ENCODE peak calls at places on chromosome 18, in eight cellular contexts. S is MM.1S; B is iPS DF 6.9; G is psoas muscle; J is mesendoderm; O is activated T-cell treated with anti-CD3 and anti-CD28 coated beads, Interleukin-2, amount 50 U/mL, for 72 hours; D is Calu3; P is Kasumi-1. E is an unnamed sample.
A peak's percentile ranks its signal among the peaks of the same experiment; 100 is the strongest.

GRCh38 chr18:57523171-57523956 is 63.1 kb downstream of the FECH start:
- DNase-seq in S (peak; percentile 58), B (no peak), G (no peak), J (no peak), O (no peak), D (no peak), P (no peak), E (no peak)

GRCh38 chr18:4293337-4293736 is 161.8 kb downstream of the DLGAP1 start:
- DNase-seq in S (no peak), B (no peak), G (no peak), J (no peak), O (no peak), D (no peak), P (no peak), E (no peak)

GRCh38 chr18:74534150-74534969 is at the start of gene CNDP1:
- DNase-seq in S (no peak), B (no peak), G (no peak), J (no peak), O (no peak), D (no peak), P (no peak), E (no peak)

GRCh38 chr18:51151568-51152511 is 45.6 kb downstream of the MEX3C start:
- DNase-seq in S (peak; percentile 76), B (no peak), G (no peak), J (peak; percentile 22), O (peak; percentile 75), D (no peak), P (no peak), E (no peak)

GRCh38 chr18:51425889-51426288 is 228.4 kb upstream of the MEX3C start:
- DNase-seq in S (no peak), B (no peak), G (no peak), J (peak; percentile 60), O (peak; percentile 31), D (no peak), P (no peak), E (no peak)

GRCh38 chr18:65235966-65236634 is 514.7 kb upstream of the CDH7 start:
- DNase-seq in S (peak; percentile 5), B (no peak), G (no peak), J (peak; percentile 30), O (no peak), D (peak; percentile 3), P (peak; percentile 71), E (no peak)

GRCh38 chr18:60024345-60024744 is 124.5 kb downstream of the PMAIP1 start:
- DNase-seq in S (no peak), B (no peak), G (no peak), J (no peak), O (no peak), D (no peak), P (no peak), E (no peak)

GRCh38 chr18:63218472-63218871 is 101.1 kb downstream of the BCL2 start:
- DNase-seq in S (no peak), B (no peak), G (no peak), J (no peak), O (no peak), D (no peak), P (no peak), E (no peak)

GRCh38 chr18:79774111-79774510 is 23.6 kb upstream of the KCNG2 start:
- DNase-seq in S (no peak), B (no peak), G (peak; percentile 35), J (no peak), O (no peak), D (no peak), P (no peak), E (no peak)

GRCh38 chr18:49094136-49094535 is 143.4 kb upstream of the SMAD7 start:
- DNase-seq in S (no peak), B (no peak), G (no peak), J (peak; percentile 3), O (no peak), D (no peak), P (no peak), E (no peak)

GRCh38 chr18:23220355-23220754 is 85.1 kb downstream of the CABLES1 start:
- DNase-seq in S (no peak), B (no peak), G (no peak), J (no peak), O (no peak), D (no peak), P (no peak), E (no peak)

GRCh38 chr18:48934708-48935432 is 15.9 kb downstream of the SMAD7 start:
- DNase-seq in S (peak; percentile 91), B (no peak), G (peak; percentile 94), J (no peak), O (no peak), D (no peak), P (peak; percentile 75), E (no peak)

GRCh38 chr18:28961669-28962228 is 784.8 kb upstream of the CDH2 start:
- DNase-seq in S (peak; percentile 36), B (peak; percentile 37), G (no peak), J (peak; percentile 84), O (no peak), D (peak; percentile 37), P (peak; percentile 40), E (peak; percentile 2)

GRCh38 chr18:22282311-22283235 is 113.2 kb downstream of the GATA6 start:
- DNase-seq in S (no peak), B (no peak), G (no peak), J (peak; percentile 68), O (peak; percentile 10), D (peak; percentile 69), P (peak; percentile 60), E (no peak)

GRCh38 chr18:62281684-62282083 is 43.4 kb upstream of the TNFRSF11A start:
- DNase-seq in S (no peak), B (no peak), G (no peak), J (no peak), O (no peak), D (no peak), P (peak; percentile 12), E (no peak)

GRCh38 chr18:68314403-68314802 is 400.5 kb downstream of the TMX3 start:
- DNase-seq in S (no peak), B (no peak), G (no peak), J (no peak), O (no peak), D (no peak), P (no peak), E (no peak)

GRCh38 chr18:74795766-74796165 is 198.1 kb downstream of the ZNF407 start:
- DNase-seq in S (no peak), B (no peak), G (no peak), J (no peak), O (no peak), D (no peak), P (no peak), E (no peak)

GRCh38 chr18:79534356-79534755 is 138.6 kb downstream of the NFATC1 start:
- DNase-seq in S (no peak), B (no peak), G (peak; percentile 13), J (no peak), O (no peak), D (no peak), P (no peak), E (no peak)

GRCh38 chr18:77129150-77129551 is 3.4 kb downstream of the MBP start:
- DNase-seq in S (no peak), B (no peak), G (peak; percentile 58), J (no peak), O (no peak), D (no peak), P (no peak), E (no peak)

GRCh38 chr18:24027156-24027555 is 12.6 kb downstream of the TTC39C start:
- DNase-seq in S (no peak), B (no peak), G (peak; percentile 72), J (no peak), O (no peak), D (no peak), P (peak; percentile 72), E (no peak)

GRCh38 chr18:76493213-76494107 is 1.6 kb downstream of the ZNF516 start:
- DNase-seq in S (peak; percentile 48), B (no peak), G (no peak), J (peak; percentile 67), O (no peak), D (no peak), P (peak; percentile 77), E (peak; percentile 34)